ENCODE peak calls at places on chromosomes 6 and 20, in four cellular contexts. L is NCI-H1417, G is DMS153, A is lower lobe of right lung. K is an unnamed sample.

GRCh38 chr6:129440691-129441090 is 269.3 kb downstream of the ARHGAP18 start:
- DNase-seq in G (no peak), L (no peak), A (no peak), K (peak)

GRCh38 chr20:13546497-13547131 is 92.1 kb downstream of the TASP1 start:
- DNase-seq in G (peak), L (peak), A (peak), K (peak)

GRCh38 chr20:43243672-43244269 is 54.1 kb upstream of the PTPRT start:
- DNase-seq in L (peak), G (no peak), A (no peak), K (no peak)

GRCh38 chr6:141548969-141549368 is 583.8 kb upstream of the GJE1 start:
- DNase-seq in G (no peak), L (no peak), A (no peak), K (no peak)

GRCh38 chr6:170225852-170226417 is 64.9 kb downstream of the DLL1 start:
- DNase-seq in G (no peak), A (no peak), L (no peak), K (no peak)

GRCh38 chr20:20373046-20373706 is 5.3 kb downstream of the INSM1 start:
- DNase-seq in G (peak), L (peak), A (no peak), K (peak)

GRCh38 chr20:64203037-64203777 is 39.0 kb downstream of the MYT1 start:
- DNase-seq in G (no peak), L (no peak), A (no peak), K (no peak)

GRCh38 chr20:21235713-21236445 is 67.3 kb upstream of the XRN2 start:
- DNase-seq in L (peak), G (peak), A (peak), K (peak)

GRCh38 chr6:9523462-9523861 is 891.4 kb downstream of the TFAP2A start:
- DNase-seq in G (no peak), A (no peak), L (no peak), K (peak)

GRCh38 chr6:97133071-97133470 is 149.9 kb downstream of the MMS22L start:
- DNase-seq in G (peak), L (peak), A (no peak), K (peak)

GRCh38 chr6:150813319-150813992 is 52.0 kb upstream of the MTHFD1L start:
- DNase-seq in A (no peak), L (peak), G (no peak), K (no peak)

GRCh38 chr6:31908791-31909190 is 6.9 kb upstream of the ZBTB12 start:
- DNase-seq in L (peak), A (no peak), G (no peak), K (peak)

GRCh38 chr6:132130530-132131298 is 179.5 kb upstream of the CCN2 start:
- DNase-seq in A (no peak), G (no peak), L (no peak), K (peak)

GRCh38 chr20:3658708-3659491 is 4.3 kb downstream of the GFRA4 start:
- DNase-seq in L (no peak), G (no peak), A (no peak), K (no peak)

GRCh38 chr6:150617496-150618460 is 18.1 kb downstream of the PLEKHG1 start:
- DNase-seq in L (no peak), A (no peak), G (no peak), K (no peak)

K was measured in stromal cell of bone marrow.